ENCODE peak calls at places on chromosomes 5 and 9, in ten cellular contexts. M, W, Q, D, N, X, V, P, T and F are unnamed samples.

GRCh38 chr5:169945831-169946261 is 34.4 kb downstream of the INSYN2B start:
- DNase-seq in M (peak; percentile 96), W (no peak), Q (no peak), D (no peak), N (peak; percentile 67), X (peak; percentile 94), V (peak; percentile 16), P (no peak), T (peak; percentile 88), F (no peak)

GRCh38 chr5:89218364-89218763 is 335.4 kb upstream of the MEF2C start:
- DNase-seq in M (no peak), W (no peak), Q (no peak), D (no peak), N (no peak), X (no peak), V (no peak), P (no peak), T (no peak), F (no peak)

GRCh38 chr5:142151436-142152382 is 43.1 kb downstream of the NDFIP1 start:
- DNase-seq in M (peak; percentile 23), W (peak; percentile 59), Q (no peak), D (peak; percentile 73), N (peak; percentile 79), X (peak; percentile 76), V (peak; percentile 41), P (peak; percentile 76), T (peak; percentile 79), F (peak; percentile 34)

GRCh38 chr9:135081731-135082130 is 5.7 kb upstream of the OLFM1 start:
- DNase-seq in M (no peak), W (no peak), Q (no peak), D (no peak), N (no peak), X (no peak), V (no peak), P (no peak), T (no peak), F (no peak)

GRCh38 chr9:426264-426663 is 211.6 kb downstream of the DOCK8 start:
- DNase-seq in M (no peak), W (no peak), Q (no peak), D (peak; percentile 5), N (no peak), X (no peak), V (no peak), P (no peak), T (no peak), F (no peak)

GRCh38 chr5:97085126-97085786 is 57.2 kb downstream of the LIX1 start:
- DNase-seq in M (no peak), W (no peak), Q (no peak), D (no peak), N (no peak), X (no peak), V (no peak), P (no peak), T (no peak), F (no peak)

GRCh38 chr9:87714819-87715218 is 11.1 kb upstream of the CTSL start:
- DNase-seq in M (peak; percentile 92), W (no peak), Q (peak; percentile 51), D (no peak), N (peak; percentile 86), X (peak; percentile 89), V (no peak), P (no peak), T (peak; percentile 69), F (no peak)

GRCh38 chr9:126126012-126126411 is 200.6 kb upstream of the MVB12B start:
- DNase-seq in M (no peak), W (no peak), Q (no peak), D (no peak), N (no peak), X (no peak), V (no peak), P (no peak), T (no peak), F (no peak)